ENCODE peak calls at places on chromosomes 4 and X, in nine cellular contexts. One of them, this sample, is unnamed.
A peak's percentile ranks its signal among the peaks of the same experiment; 100 is the strongest.

GRCh38 chr4:52869196-52869595 is 7.1 kb downstream of the RASL11B start:
- DNase-seq in cardiac muscle cell: peak; percentile 65
- DNase-seq in brain microvascular endothelial cell: no peak
- DNase-seq in CD4-positive, alpha-beta memory T cell: no peak
- DNase-seq in neural progenitor cell: no peak
- DNase-seq in PC-9: no peak
- DNase-seq in SJCRH30: peak; percentile 98
- DNase-seq in lung: no peak
- DNase-seq in endothelial cell of umbilical vein: no peak
- DNase-seq in this sample: no peak

GRCh38 chrX:104112326-104112951 is at the start of gene ZCCHC18:
- DNase-seq in cardiac muscle cell: peak; percentile 67
- DNase-seq in brain microvascular endothelial cell: peak; percentile 35
- DNase-seq in CD4-positive, alpha-beta memory T cell: no peak
- DNase-seq in neural progenitor cell: peak; percentile 91
- DNase-seq in PC-9: peak; percentile 7
- DNase-seq in SJCRH30: peak; percentile 51
- DNase-seq in lung: no peak
- DNase-seq in endothelial cell of umbilical vein: peak; percentile 82
- DNase-seq in this sample: peak; percentile 33

GRCh38 chr4:20698382-20698781 is 1.9 kb upstream of the PACRGL start:
- DNase-seq in cardiac muscle cell: peak; percentile 82
- DNase-seq in brain microvascular endothelial cell: no peak
- DNase-seq in CD4-positive, alpha-beta memory T cell: no peak
- DNase-seq in neural progenitor cell: no peak
- DNase-seq in PC-9: no peak
- DNase-seq in SJCRH30: no peak
- DNase-seq in lung: no peak
- DNase-seq in endothelial cell of umbilical vein: no peak
- DNase-seq in this sample: no peak

GRCh38 chr4:161791796-161792556 is 371.8 kb downstream of the FSTL5 start:
- DNase-seq in cardiac muscle cell: no peak
- DNase-seq in brain microvascular endothelial cell: no peak
- DNase-seq in CD4-positive, alpha-beta memory T cell: no peak
- DNase-seq in neural progenitor cell: no peak
- DNase-seq in PC-9: no peak
- DNase-seq in SJCRH30: no peak
- DNase-seq in lung: no peak
- DNase-seq in endothelial cell of umbilical vein: no peak
- DNase-seq in this sample: no peak

GRCh38 chrX:48677456-48678030 is 6.1 kb upstream of the WAS start:
- DNase-seq in cardiac muscle cell: no peak
- DNase-seq in brain microvascular endothelial cell: no peak
- DNase-seq in CD4-positive, alpha-beta memory T cell: no peak
- DNase-seq in neural progenitor cell: no peak
- DNase-seq in PC-9: no peak
- DNase-seq in SJCRH30: no peak
- DNase-seq in lung: no peak
- DNase-seq in endothelial cell of umbilical vein: no peak
- DNase-seq in this sample: no peak

GRCh38 chrX:110401142-110401541 is 42.5 kb downstream of the RTL9 start:
- DNase-seq in cardiac muscle cell: no peak
- DNase-seq in brain microvascular endothelial cell: no peak
- DNase-seq in CD4-positive, alpha-beta memory T cell: peak; percentile 2
- DNase-seq in neural progenitor cell: no peak
- DNase-seq in PC-9: no peak
- DNase-seq in SJCRH30: no peak
- DNase-seq in lung: no peak
- DNase-seq in endothelial cell of umbilical vein: no peak
- DNase-seq in this sample: no peak

GRCh38 chrX:48966796-48967579 is 4.7 kb downstream of the KCND1 start:
- DNase-seq in cardiac muscle cell: peak; percentile 30
- DNase-seq in brain microvascular endothelial cell: peak; percentile 25
- DNase-seq in CD4-positive, alpha-beta memory T cell: no peak
- DNase-seq in neural progenitor cell: no peak
- DNase-seq in PC-9: no peak
- DNase-seq in SJCRH30: no peak
- DNase-seq in lung: no peak
- DNase-seq in endothelial cell of umbilical vein: no peak
- DNase-seq in this sample: no peak

GRCh38 chrX:33183366-33183765 is 28.0 kb downstream of the DMD start:
- DNase-seq in cardiac muscle cell: peak; percentile 50
- DNase-seq in brain microvascular endothelial cell: peak; percentile 77
- DNase-seq in CD4-positive, alpha-beta memory T cell: no peak
- DNase-seq in neural progenitor cell: no peak
- DNase-seq in PC-9: no peak
- DNase-seq in SJCRH30: peak; percentile 92
- DNase-seq in lung: no peak
- DNase-seq in endothelial cell of umbilical vein: peak; percentile 81
- DNase-seq in this sample: no peak

GRCh38 chrX:72308566-72309296 is 3.0 kb upstream of the CITED1 start:
- DNase-seq in cardiac muscle cell: peak; percentile 76
- DNase-seq in brain microvascular endothelial cell: peak; percentile 63
- DNase-seq in CD4-positive, alpha-beta memory T cell: no peak
- DNase-seq in neural progenitor cell: peak; percentile 84
- DNase-seq in PC-9: peak; percentile 51
- DNase-seq in SJCRH30: peak; percentile 88
- DNase-seq in lung: peak; percentile 69
- DNase-seq in endothelial cell of umbilical vein: peak; percentile 63
- DNase-seq in this sample: peak; percentile 33

GRCh38 chrX:47217121-47217851 is 1.2 kb upstream of the CDK16 start:
- DNase-seq in cardiac muscle cell: peak; percentile 68
- DNase-seq in brain microvascular endothelial cell: peak; percentile 40
- DNase-seq in CD4-positive, alpha-beta memory T cell: no peak
- DNase-seq in neural progenitor cell: no peak
- DNase-seq in PC-9: peak; percentile 35
- DNase-seq in SJCRH30: no peak
- DNase-seq in lung: peak; percentile 35
- DNase-seq in endothelial cell of umbilical vein: no peak
- DNase-seq in this sample: no peak

GRCh38 chr4:85681194-85681803 is 206.3 kb downstream of the ARHGAP24 start:
- DNase-seq in cardiac muscle cell: peak; percentile 96
- DNase-seq in brain microvascular endothelial cell: peak; percentile 74
- DNase-seq in CD4-positive, alpha-beta memory T cell: no peak
- DNase-seq in neural progenitor cell: no peak
- DNase-seq in PC-9: no peak
- DNase-seq in SJCRH30: peak; percentile 40
- DNase-seq in lung: peak; percentile 38
- DNase-seq in endothelial cell of umbilical vein: no peak
- DNase-seq in this sample: no peak

GRCh38 chr4:158291334-158292055 is 81.2 kb downstream of the TMEM144 start:
- DNase-seq in cardiac muscle cell: no peak
- DNase-seq in brain microvascular endothelial cell: no peak
- DNase-seq in CD4-positive, alpha-beta memory T cell: no peak
- DNase-seq in neural progenitor cell: no peak
- DNase-seq in PC-9: no peak
- DNase-seq in SJCRH30: no peak
- DNase-seq in lung: no peak
- DNase-seq in endothelial cell of umbilical vein: no peak
- DNase-seq in this sample: no peak

GRCh38 chrX:39550795-39551361 is 546.9 kb downstream of the BCOR start:
- DNase-seq in cardiac muscle cell: no peak
- DNase-seq in brain microvascular endothelial cell: no peak
- DNase-seq in CD4-positive, alpha-beta memory T cell: no peak
- DNase-seq in neural progenitor cell: no peak
- DNase-seq in PC-9: no peak
- DNase-seq in SJCRH30: no peak
- DNase-seq in lung: no peak
- DNase-seq in endothelial cell of umbilical vein: no peak
- DNase-seq in this sample: no peak

GRCh38 chr4:173343832-173344397 is 9.8 kb upstream of the HMGB2 start:
- DNase-seq in cardiac muscle cell: no peak
- DNase-seq in brain microvascular endothelial cell: no peak
- DNase-seq in CD4-positive, alpha-beta memory T cell: no peak
- DNase-seq in neural progenitor cell: peak; percentile 18
- DNase-seq in PC-9: no peak
- DNase-seq in SJCRH30: no peak
- DNase-seq in lung: no peak
- DNase-seq in endothelial cell of umbilical vein: peak; percentile 52
- DNase-seq in this sample: no peak

GRCh38 chr4:84530871-84531270 is 31.8 kb upstream of the NKX6-1 start:
- DNase-seq in cardiac muscle cell: peak; percentile 26
- DNase-seq in brain microvascular endothelial cell: peak; percentile 18
- DNase-seq in CD4-positive, alpha-beta memory T cell: no peak
- DNase-seq in neural progenitor cell: no peak
- DNase-seq in PC-9: peak; percentile 20
- DNase-seq in SJCRH30: peak; percentile 53
- DNase-seq in lung: no peak
- DNase-seq in endothelial cell of umbilical vein: no peak
- DNase-seq in this sample: no peak

GRCh38 chr4:26074672-26075071 is 160.7 kb downstream of the SMIM20 start:
- DNase-seq in cardiac muscle cell: no peak
- DNase-seq in brain microvascular endothelial cell: no peak
- DNase-seq in CD4-positive, alpha-beta memory T cell: peak; percentile 35
- DNase-seq in neural progenitor cell: no peak
- DNase-seq in PC-9: no peak
- DNase-seq in SJCRH30: no peak
- DNase-seq in lung: no peak
- DNase-seq in endothelial cell of umbilical vein: no peak
- DNase-seq in this sample: no peak
- H3K27ac ChIP-seq in cardiac muscle cell: no peak overlapping the region
- H3K27ac ChIP-seq in brain microvascular endothelial cell: no peak overlapping the region
- H3K27ac ChIP-seq in CD4-positive, alpha-beta memory T cell: no peak overlapping the region
- H3K27ac ChIP-seq in neural progenitor cell: no peak overlapping the region
- H3K27ac ChIP-seq in PC-9: no peak overlapping the region
- H3K27ac ChIP-seq in SJCRH30: no peak overlapping the region
- H3K27ac ChIP-seq in lung: no peak overlapping the region
- H3K27ac ChIP-seq in endothelial cell of umbilical vein: no peak overlapping the region
- H3K27ac ChIP-seq in this sample: no peak overlapping the region

DNA sequence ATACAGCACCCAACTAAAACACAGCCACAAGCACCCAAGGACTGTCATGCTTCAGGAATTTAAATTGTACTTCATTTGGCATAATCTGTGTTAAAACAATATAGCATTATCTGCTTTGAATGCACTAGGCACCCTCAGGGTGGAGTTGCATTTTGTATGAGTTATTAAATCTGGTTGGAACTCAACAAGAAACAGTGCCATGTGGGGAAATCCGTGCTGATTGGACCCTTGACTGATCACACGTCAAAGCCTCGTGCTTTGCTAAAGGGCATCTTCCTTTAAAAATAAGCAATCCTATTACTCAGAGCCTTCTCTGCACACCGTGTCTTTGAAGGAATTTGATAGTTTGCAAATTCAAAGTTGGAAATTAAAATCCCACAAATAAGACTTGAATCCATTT is 35.4 kb downstream of the IGFBP7 start:
- DNase-seq in cardiac muscle cell: peak; percentile 73
- DNase-seq in brain microvascular endothelial cell: no peak
- DNase-seq in CD4-positive, alpha-beta memory T cell: no peak
- DNase-seq in neural progenitor cell: no peak
- DNase-seq in PC-9: no peak
- DNase-seq in SJCRH30: no peak
- DNase-seq in lung: no peak
- DNase-seq in endothelial cell of umbilical vein: no peak
- DNase-seq in this sample: no peak
- H3K27ac ChIP-seq in cardiac muscle cell: no peak overlapping the region
- H3K27ac ChIP-seq in brain microvascular endothelial cell: peak overlapping the region; percentile 41
- H3K27ac ChIP-seq in CD4-positive, alpha-beta memory T cell: no peak overlapping the region
- H3K27ac ChIP-seq in neural progenitor cell: no peak overlapping the region
- H3K27ac ChIP-seq in PC-9: no peak overlapping the region
- H3K27ac ChIP-seq in SJCRH30: no peak overlapping the region
- H3K27ac ChIP-seq in lung: no peak overlapping the region
- H3K27ac ChIP-seq in endothelial cell of umbilical vein: no peak overlapping the region
- H3K27ac ChIP-seq in this sample: no peak overlapping the region

GRCh38 chrX:8692886-8693285 is 39.1 kb downstream of the ANOS1 start:
- DNase-seq in cardiac muscle cell: peak; percentile 44
- DNase-seq in brain microvascular endothelial cell: no peak
- DNase-seq in CD4-positive, alpha-beta memory T cell: no peak
- DNase-seq in neural progenitor cell: no peak
- DNase-seq in PC-9: no peak
- DNase-seq in SJCRH30: no peak
- DNase-seq in lung: no peak
- DNase-seq in endothelial cell of umbilical vein: peak; percentile 57
- DNase-seq in this sample: no peak

GRCh38 chrX:8688776-8689175 is 43.2 kb downstream of the ANOS1 start:
- DNase-seq in cardiac muscle cell: no peak
- DNase-seq in brain microvascular endothelial cell: no peak
- DNase-seq in CD4-positive, alpha-beta memory T cell: no peak
- DNase-seq in neural progenitor cell: peak; percentile 68
- DNase-seq in PC-9: no peak
- DNase-seq in SJCRH30: no peak
- DNase-seq in lung: no peak
- DNase-seq in endothelial cell of umbilical vein: no peak
- DNase-seq in this sample: peak; percentile 47

GRCh38 chrX:8684201-8684600 is 47.7 kb downstream of the ANOS1 start:
- DNase-seq in cardiac muscle cell: no peak
- DNase-seq in brain microvascular endothelial cell: no peak
- DNase-seq in CD4-positive, alpha-beta memory T cell: no peak
- DNase-seq in neural progenitor cell: peak; percentile 73
- DNase-seq in PC-9: no peak
- DNase-seq in SJCRH30: no peak
- DNase-seq in lung: no peak
- DNase-seq in endothelial cell of umbilical vein: no peak
- DNase-seq in this sample: no peak

GRCh38 chrX:8689473-8689872 is 42.5 kb downstream of the ANOS1 start:
- DNase-seq in cardiac muscle cell: no peak
- DNase-seq in brain microvascular endothelial cell: no peak
- DNase-seq in CD4-positive, alpha-beta memory T cell: no peak
- DNase-seq in neural progenitor cell: no peak
- DNase-seq in PC-9: no peak
- DNase-seq in SJCRH30: no peak
- DNase-seq in lung: no peak
- DNase-seq in endothelial cell of umbilical vein: no peak
- DNase-seq in this sample: no peak
- H3K27ac ChIP-seq in cardiac muscle cell: no peak overlapping the region
- H3K27ac ChIP-seq in brain microvascular endothelial cell: no peak overlapping the region
- H3K27ac ChIP-seq in CD4-positive, alpha-beta memory T cell: no peak overlapping the region
- H3K27ac ChIP-seq in neural progenitor cell: peak overlapping the region; percentile 89
- H3K27ac ChIP-seq in PC-9: no peak overlapping the region
- H3K27ac ChIP-seq in SJCRH30: no peak overlapping the region
- H3K27ac ChIP-seq in lung: no peak overlapping the region
- H3K27ac ChIP-seq in endothelial cell of umbilical vein: no peak overlapping the region
- H3K27ac ChIP-seq in this sample: no peak overlapping the region

DNA sequence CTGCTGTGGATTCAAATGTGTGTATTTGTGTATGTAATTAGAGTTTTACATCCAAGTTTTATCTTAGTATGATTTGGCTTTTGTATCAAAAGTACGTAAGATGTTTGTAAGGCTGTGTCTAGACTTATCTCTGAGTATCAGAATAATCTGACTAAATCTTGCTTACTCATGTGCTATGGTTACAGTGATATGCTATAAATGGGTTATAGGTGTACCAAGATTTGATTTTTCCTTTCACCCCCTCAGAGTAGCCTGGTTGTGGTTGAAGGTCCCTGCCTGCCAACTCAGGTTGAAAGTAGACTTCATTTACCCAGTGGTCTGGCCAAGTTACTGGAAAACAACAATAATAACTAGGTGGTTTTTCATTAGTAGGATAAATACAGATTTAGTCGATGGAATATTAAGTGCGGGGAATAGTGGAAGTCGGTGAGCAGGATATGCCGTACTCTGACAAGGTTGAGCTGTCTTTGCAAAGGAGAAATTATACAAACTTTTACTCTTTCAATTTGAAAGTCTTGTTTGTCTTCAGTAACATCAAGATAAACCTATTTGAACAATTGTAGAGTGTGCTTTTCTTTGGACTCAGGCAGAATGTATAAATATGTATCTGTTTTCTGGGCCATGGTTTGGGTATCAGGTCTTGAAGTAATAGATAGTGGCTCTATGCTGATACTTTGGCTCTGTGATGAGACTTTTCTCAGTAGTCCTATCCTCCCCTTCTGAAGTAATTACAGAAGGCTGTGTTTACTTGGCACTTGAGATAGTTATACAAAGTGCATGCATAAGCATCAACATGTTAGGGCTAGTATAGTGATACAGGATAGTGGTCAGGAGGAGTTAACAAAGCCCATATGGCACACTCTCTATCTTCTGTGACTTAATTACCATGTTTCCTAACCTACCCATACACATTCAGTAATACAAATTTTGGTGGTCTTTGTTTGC is 23.7 kb downstream of the BMP2K start:
- DNase-seq in cardiac muscle cell: no peak
- DNase-seq in brain microvascular endothelial cell: no peak
- DNase-seq in CD4-positive, alpha-beta memory T cell: no peak
- DNase-seq in neural progenitor cell: no peak
- DNase-seq in PC-9: no peak
- DNase-seq in SJCRH30: no peak
- DNase-seq in lung: no peak
- DNase-seq in endothelial cell of umbilical vein: no peak
- DNase-seq in this sample: no peak
- H3K27ac ChIP-seq in cardiac muscle cell: no peak overlapping the region
- H3K27ac ChIP-seq in brain microvascular endothelial cell: no peak overlapping the region
- H3K27ac ChIP-seq in CD4-positive, alpha-beta memory T cell: no peak overlapping the region
- H3K27ac ChIP-seq in neural progenitor cell: no peak overlapping the region
- H3K27ac ChIP-seq in PC-9: no peak overlapping the region
- H3K27ac ChIP-seq in SJCRH30: no peak overlapping the region
- H3K27ac ChIP-seq in lung: no peak overlapping the region
- H3K27ac ChIP-seq in endothelial cell of umbilical vein: no peak overlapping the region
- H3K27ac ChIP-seq in this sample: no peak overlapping the region